ENCODE peak calls at places on chromosomes 4 and X, in four cellular contexts. O is HepG2, K is A549, N is HEK293T. E is an unnamed sample.

GRCh38 chr4:53022162-53023100 is 160.3 kb downstream of the RASL11B start:
- DNase-seq in N (no peak), O (no peak), K (no peak), E (no peak)

GRCh38 chr4:162274354-162274753 is 110.6 kb upstream of the FSTL5 start:
- DNase-seq in N (no peak), K (no peak), O (no peak), E (no peak)

GRCh38 chrX:13168276-13168675 is 123.9 kb upstream of the FAM9C start:
- DNase-seq in O (no peak), N (no peak), K (no peak), E (no peak)

GRCh38 chrX:69145281-69145680 is 20.0 kb downstream of the PJA1 start:
- DNase-seq in N (no peak), K (no peak), O (no peak), E (no peak)

GRCh38 chrX:100449696-100450606 is 39.9 kb upstream of the PCDH19 start:
- DNase-seq in K (no peak), N (no peak), O (no peak), E (no peak)

GRCh38 chrX:43552166-43552565 is 103.9 kb upstream of the MAOA start:
- DNase-seq in N (no peak), K (peak; percentile 7), O (peak; percentile 25), E (no peak)

GRCh38 chr4:52912608-52913007 is 50.5 kb downstream of the RASL11B start:
- DNase-seq in O (no peak), N (no peak), K (no peak), E (peak; percentile 40)

GRCh38 chrX:1462596-1463251 is 10.0 kb upstream of the ASMTL start:
- DNase-seq in K (peak; percentile 40), O (no peak), N (no peak), E (peak; percentile 64)

GRCh38 chrX:47283015-47283771 is 50.4 kb downstream of the USP11 start:
- DNase-seq in O (peak; percentile 6), K (no peak), N (peak; percentile 58), E (peak; percentile 65)

GRCh38 chrX:153533041-153533565 is 15.7 kb downstream of the ATP2B3 start:
- DNase-seq in O (no peak), N (no peak), K (no peak), E (no peak)

GRCh38 chr4:86556791-86557415 is 37.2 kb upstream of the PTPN13 start:
- DNase-seq in K (no peak), O (no peak), N (no peak), E (no peak)

GRCh38 chrX:45888518-45888917 is 656.7 kb downstream of the ZNF674 start:
- DNase-seq in K (no peak), N (no peak), O (no peak), E (no peak)

GRCh38 chrX:130058667-130059066 is 51.6 kb downstream of the ELF4 start:
- DNase-seq in N (no peak), K (no peak), O (no peak), E (no peak)

GRCh38 chrX:85963736-85964135 is 83.6 kb downstream of the CHM start:
- DNase-seq in O (peak; percentile 1), N (no peak), K (peak; percentile 27), E (peak; percentile 96)

GRCh38 chr4:28436191-28437080 is 1575.8 kb downstream of the STIM2 start:
- DNase-seq in N (no peak), K (no peak), O (no peak), E (peak; percentile 2)

GRCh38 chr4:158018090-158018808 is 154.6 kb downstream of the GASK1B start:
- DNase-seq in N (no peak), K (no peak), O (no peak), E (no peak)

GRCh38 chrX:10676239-10676971 is 56.0 kb upstream of the MID1 start:
- DNase-seq in O (no peak), K (no peak), N (no peak), E (no peak)

GRCh38 chrX:123171781-123172180 is 12.3 kb upstream of the GRIA3 start:
- DNase-seq in O (no peak), N (no peak), K (no peak), E (no peak)

GRCh38 chrX:110954428-110954827 is 141.6 kb upstream of the PAK3 start:
- DNase-seq in O (no peak), K (no peak), N (no peak), E (no peak)

GRCh38 chr4:19381068-19381467 is 870.6 kb upstream of the SLIT2 start:
- DNase-seq in N (no peak), O (no peak), K (no peak), E (peak; percentile 86)

GRCh38 chr4:19379318-19379717 is 872.4 kb upstream of the SLIT2 start:
- DNase-seq in K (no peak), O (no peak), N (no peak), E (no peak)

GRCh38 chr4:19380600-19380999 is 871.1 kb upstream of the SLIT2 start:
- DNase-seq in K (no peak), O (no peak), N (no peak), E (peak; percentile 56)

GRCh38 chr4:19386786-19387185 is 864.9 kb upstream of the SLIT2 start:
- DNase-seq in O (no peak), N (no peak), K (no peak), E (no peak)

DNA sequence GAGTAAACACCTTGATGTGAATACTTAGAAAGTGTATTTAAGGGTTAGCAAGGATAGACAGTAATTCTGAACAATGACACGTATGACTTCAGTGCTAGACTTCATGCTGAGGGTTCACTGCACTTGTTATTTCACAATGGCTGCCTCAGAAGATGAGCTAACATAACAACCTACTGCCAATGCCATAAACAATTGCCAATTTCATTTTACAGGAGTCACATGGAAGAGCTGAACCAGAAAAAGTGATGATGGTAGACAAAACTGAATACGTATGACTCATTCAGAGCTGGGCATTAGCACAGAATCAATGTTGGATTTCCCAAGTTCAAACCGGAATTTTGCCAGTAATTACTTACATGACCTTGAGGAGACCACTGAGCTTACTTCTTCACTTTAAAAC is 868.7 kb upstream of the SLIT2 start:
- DNase-seq in K (no peak), N (no peak), O (no peak), E (peak; percentile 37)
- TF ChIP-seq BHLHE40 in K (no peak), N (no peak), O (no peak), E (peak; percentile 3)

GRCh38 chr4:82463221-82463620 is 32.8 kb downstream of the ENOPH1 start:
- DNase-seq in N (no peak), K (no peak), O (no peak), E (no peak)
- TF ChIP-seq BHLHE40 in N (no peak), K (no peak), O (no peak), E (no peak)

GRCh38 chr4:3467601-3468031 is 4.5 kb downstream of the DOK7 start:
- DNase-seq in N (no peak), K (no peak), O (no peak), E (no peak)
- TF ChIP-seq BHLHE40 in N (no peak), K (no peak), O (no peak), E (no peak)

DNA sequence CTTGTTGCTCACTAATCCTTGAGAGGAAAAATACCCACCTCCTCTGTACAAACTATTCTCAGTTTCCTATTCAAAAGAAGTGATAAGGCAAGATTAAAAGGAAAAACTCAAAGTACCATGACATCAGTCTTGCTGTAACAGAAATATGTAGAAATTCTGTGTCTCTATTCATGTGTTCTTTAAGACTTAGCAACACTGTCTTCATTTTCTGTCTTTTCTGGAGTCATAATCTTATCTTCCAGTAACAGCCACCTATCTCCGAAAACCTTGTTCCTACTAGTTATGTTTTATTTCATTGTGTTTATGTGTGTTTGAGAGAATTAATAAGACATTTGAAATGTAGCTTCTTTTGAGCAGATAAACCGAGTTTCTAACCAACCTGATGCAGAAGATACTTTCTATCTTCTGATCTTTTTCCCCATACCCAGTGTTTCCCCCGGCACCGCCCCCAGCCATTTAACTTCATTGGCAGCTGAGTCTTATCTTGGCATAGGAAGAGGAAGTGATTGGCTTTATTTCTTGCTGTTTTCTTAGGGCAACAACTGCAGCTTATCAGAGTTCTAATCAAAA is 8.1 kb downstream of the FAM241A start:
- DNase-seq in N (no peak), K (no peak), O (no peak), E (no peak)
- TF ChIP-seq BHLHE40 in N (no peak), K (no peak), O (no peak), E (no peak)

E was measured in IMR-90.